ENCODE peak calls at places on chromosomes 13 and 19, in six cellular contexts. V, X, H, M, O and Y are unnamed samples.

GRCh38 chr13:76223565-76223964 is 587.4 kb downstream of the LMO7 start:
- DNase-seq in V (no peak), X (peak; percentile 3), H (no peak), M (no peak), O (no peak), Y (peak; percentile 59)

GRCh38 chr13:107866666-107867623 is 348.4 kb downstream of the LIG4 start:
- DNase-seq in V (peak; percentile 55), X (peak; percentile 79), H (peak; percentile 39), M (peak; percentile 29), O (no peak), Y (peak; percentile 69)

GRCh38 chr19:16896098-16896912 is 7.5 kb downstream of the F2RL3 start:
- DNase-seq in V (no peak), X (peak; percentile 90), H (no peak), M (no peak), O (no peak), Y (peak; percentile 72)

GRCh38 chr13:48405865-48406264 is 7.0 kb downstream of the LPAR6 start:
- DNase-seq in V (no peak), X (no peak), H (peak; percentile 55), M (no peak), O (no peak), Y (no peak)

GRCh38 chr13:50326746-50327145 is 311.5 kb downstream of the KCNRG start:
- DNase-seq in V (no peak), X (no peak), H (no peak), M (peak; percentile 12), O (no peak), Y (no peak)

GRCh38 chr13:35512271-35512920 is 35.9 kb upstream of the MAB21L1 start:
- DNase-seq in V (no peak), X (no peak), H (peak; percentile 95), M (peak; percentile 94), O (no peak), Y (no peak)

GRCh38 chr19:47541507-47541906 is 26.6 kb upstream of the NAPA start:
- DNase-seq in V (no peak), X (no peak), H (no peak), M (no peak), O (no peak), Y (peak; percentile 60)

GRCh38 chr13:21458457-21458815 is 667 bp downstream of the ZDHHC20 start:
- DNase-seq in V (no peak), X (peak; percentile 77), H (no peak), M (peak; percentile 28), O (no peak), Y (peak; percentile 83)

GRCh38 chr13:67100723-67101122 is 129.4 kb downstream of the PCDH9 start:
- DNase-seq in V (no peak), X (no peak), H (peak; percentile 17), M (no peak), O (no peak), Y (peak; percentile 85)

GRCh38 chr19:14677464-14677863 is 2.8 kb upstream of the ADGRE3 start:
- DNase-seq in V (no peak), X (no peak), H (no peak), M (no peak), O (no peak), Y (no peak)

GRCh38 chr13:22871248-22871647 is 309.5 kb upstream of the SGCG start:
- DNase-seq in V (no peak), X (no peak), H (no peak), M (no peak), O (no peak), Y (no peak)

GRCh38 chr13:83295684-83296083 is 586.6 kb downstream of the SLITRK1 start:
- DNase-seq in V (no peak), X (no peak), H (no peak), M (no peak), O (no peak), Y (no peak)

GRCh38 chr13:110108348-110109139 is 198.4 kb downstream of the COL4A1 start:
- DNase-seq in V (peak; percentile 29), X (peak; percentile 85), H (peak; percentile 93), M (peak; percentile 95), O (peak; percentile 49), Y (peak; percentile 95)

GRCh38 chr13:98632971-98633370 is 56.1 kb upstream of the STK24 start:
- DNase-seq in V (no peak), X (no peak), H (no peak), M (no peak), O (no peak), Y (no peak)

GRCh38 chr19:1377176-1377964 is 6.3 kb upstream of the NDUFS7 start:
- DNase-seq in V (no peak), X (no peak), H (no peak), M (no peak), O (no peak), Y (no peak)

GRCh38 chr19:46834121-46834520 is 16.5 kb downstream of the AP2S1 start:
- DNase-seq in V (no peak), X (no peak), H (no peak), M (no peak), O (no peak), Y (no peak)

GRCh38 chr19:3981736-3982681 is 3.3 kb downstream of the EEF2 start:
- DNase-seq in V (no peak), X (peak; percentile 65), H (no peak), M (no peak), O (no peak), Y (no peak)

GRCh38 chr19:18254546-18255500 is 19.4 kb downstream of the IQCN start:
- DNase-seq in V (peak; percentile 47), X (peak; percentile 92), H (no peak), M (no peak), O (no peak), Y (no peak)

GRCh38 chr13:102555914-102556553 is 40.8 kb upstream of the TPP2 start:
- DNase-seq in V (peak; percentile 30), X (peak; percentile 16), H (peak; percentile 45), M (peak; percentile 31), O (no peak), Y (no peak)

GRCh38 chr13:28251462-28251861 is 113.1 kb downstream of the PAN3 start:
- DNase-seq in V (no peak), X (no peak), H (no peak), M (no peak), O (no peak), Y (no peak)

GRCh38 chr13:27406178-27406939 is 18.1 kb upstream of the GTF3A start:
- DNase-seq in V (no peak), X (no peak), H (peak; percentile 61), M (peak; percentile 54), O (no peak), Y (no peak)

GRCh38 chr13:111973186-111974064 is 93.5 kb upstream of the SOX1 start:
- DNase-seq in V (no peak), X (peak; percentile 74), H (no peak), M (no peak), O (no peak), Y (no peak)

GRCh38 chr13:49046002-49046401 is 70.3 kb downstream of the FNDC3A start:
- DNase-seq in V (no peak), X (no peak), H (no peak), M (no peak), O (no peak), Y (no peak)

GRCh38 chr13:98798849-98799645 is 46.6 kb upstream of the SLC15A1 start:
- DNase-seq in V (no peak), X (no peak), H (peak; percentile 81), M (peak; percentile 67), O (no peak), Y (no peak)

GRCh38 chr19:49119411-49120324 is at the start of gene PPFIA3:
- DNase-seq in V (no peak), X (peak; percentile 89), H (peak; percentile 66), M (peak; percentile 73), O (peak; percentile 15), Y (peak; percentile 91)

GRCh38 chr19:1469936-1470863 is 8.8 kb downstream of the C19orf25 start:
- DNase-seq in V (peak; percentile 80), X (peak; percentile 97), H (no peak), M (peak; percentile 58), O (no peak), Y (peak; percentile 76)

GRCh38 chr13:47801555-47801954 is 199.5 kb downstream of the SUCLA2 start:
- DNase-seq in V (no peak), X (no peak), H (no peak), M (no peak), O (no peak), Y (no peak)

GRCh38 chr19:30884146-30884812 is 465.0 kb downstream of the TSHZ3 start:
- DNase-seq in V (no peak), X (peak; percentile 42), H (no peak), M (no peak), O (no peak), Y (peak; percentile 44)

GRCh38 chr13:48749699-48750473 is 96.2 kb downstream of the CYSLTR2 start:
- DNase-seq in V (peak; percentile 15), X (peak; percentile 34), H (peak; percentile 97), M (peak; percentile 87), O (peak; percentile 47), Y (peak; percentile 94)

GRCh38 chr19:19278315-19278714 is 5.2 kb upstream of the TM6SF2 start:
- DNase-seq in V (no peak), X (peak; percentile 24), H (no peak), M (no peak), O (no peak), Y (peak; percentile 53)

GRCh38 chr13:67064920-67065319 is 165.2 kb downstream of the PCDH9 start:
- DNase-seq in V (no peak), X (no peak), H (no peak), M (no peak), O (no peak), Y (no peak)

GRCh38 chr13:75437582-75438318 is 44.2 kb downstream of the TBC1D4 start:
- DNase-seq in V (no peak), X (no peak), H (peak; percentile 43), M (peak; percentile 20), O (no peak), Y (no peak)

GRCh38 chr13:61486496-61486895 is 70.8 kb upstream of the PCDH20 start:
- DNase-seq in V (no peak), X (no peak), H (no peak), M (no peak), O (no peak), Y (peak; percentile 49)